ENCODE peak calls at places on chromosomes 12 and 14, in nine cellular contexts. N, R, L, C, V, A, K, E and O are unnamed samples.
A peak's percentile ranks its signal among the peaks of the same experiment; 100 is the strongest.

GRCh38 chr12:1532796-1533195 is 61.6 kb downstream of the FBXL14 start:
- DNase-seq in N (peak; percentile 43), R (no peak), L (no peak), C (no peak), V (no peak), A (no peak), K (no peak), E (no peak), O (no peak)

GRCh38 chr14:35114036-35114435 is 7.8 kb downstream of the PPP2R3C start:
- DNase-seq in N (peak; percentile 61), R (no peak), L (no peak), C (no peak), V (no peak), A (no peak), K (no peak), E (no peak), O (no peak)

GRCh38 chr14:23434488-23435219 is 806 bp downstream of the MYH7 start:
- DNase-seq in N (no peak), R (no peak), L (no peak), C (no peak), V (no peak), A (no peak), K (no peak), E (no peak), O (peak; percentile 25)

GRCh38 chr12:12859690-12860089 is 31.7 kb upstream of the GPRC5A start:
- DNase-seq in N (no peak), R (no peak), L (no peak), C (no peak), V (peak; percentile 32), A (no peak), K (no peak), E (no peak), O (no peak)

GRCh38 chr14:70086685-70087379 is 101.9 kb downstream of the SLC8A3 start:
- DNase-seq in N (peak; percentile 62), R (no peak), L (no peak), C (no peak), V (peak; percentile 49), A (no peak), K (no peak), E (no peak), O (no peak)

GRCh38 chr14:93430319-93430801 is 379 bp upstream of the UNC79 start:
- DNase-seq in N (peak; percentile 4), R (no peak), L (no peak), C (no peak), V (no peak), A (no peak), K (no peak), E (no peak), O (no peak)

GRCh38 chr14:68247867-68248266 is 428.3 kb downstream of the RAD51B start:
- DNase-seq in N (peak; percentile 43), R (no peak), L (no peak), C (no peak), V (no peak), A (no peak), K (no peak), E (no peak), O (no peak)

GRCh38 chr14:73739174-73739898 is 25.2 kb upstream of the PNMA1 start:
- DNase-seq in N (no peak), R (no peak), L (no peak), C (no peak), V (no peak), A (no peak), K (no peak), E (no peak), O (no peak)

GRCh38 chr12:2589381-2589780 is 205.4 kb upstream of the FKBP4 start:
- DNase-seq in N (no peak), R (no peak), L (no peak), C (no peak), V (no peak), A (no peak), K (no peak), E (no peak), O (no peak)

GRCh38 chr12:2586159-2587035 is 208.4 kb upstream of the FKBP4 start:
- DNase-seq in N (no peak), R (no peak), L (no peak), C (no peak), V (no peak), A (no peak), K (no peak), E (no peak), O (no peak)

GRCh38 chr12:2593045-2593444 is 201.7 kb upstream of the FKBP4 start:
- DNase-seq in N (no peak), R (no peak), L (no peak), C (no peak), V (no peak), A (no peak), K (no peak), E (no peak), O (no peak)

GRCh38 chr12:2583642-2584041 is 211.1 kb upstream of the FKBP4 start:
- DNase-seq in N (no peak), R (no peak), L (no peak), C (no peak), V (no peak), A (no peak), K (no peak), E (no peak), O (no peak)

GRCh38 chr12:2588345-2588744 is 206.4 kb upstream of the FKBP4 start:
- DNase-seq in N (no peak), R (no peak), L (no peak), C (no peak), V (no peak), A (no peak), K (no peak), E (no peak), O (no peak)
- H3K36me3 ChIP-seq in N (peaks cover 58% of the 10 kb centered on the region), R (no peaks in the 10 kb centered on the region), L (no peaks in the 10 kb centered on the region), C (no peaks in the 10 kb centered on the region), V (no peaks in the 10 kb centered on the region), A (no peaks in the 10 kb centered on the region), K (no peaks in the 10 kb centered on the region), E (no peaks in the 10 kb centered on the region), O (no peaks in the 10 kb centered on the region)

GRCh38 chr12:103769240-103769945 is 71.6 kb downstream of the NT5DC3 start:
- DNase-seq in N (no peak), R (no peak), L (no peak), C (no peak), V (no peak), A (no peak), K (no peak), E (no peak), O (no peak)

GRCh38 chr12:103772367-103773108 is 68.5 kb downstream of the NT5DC3 start:
- DNase-seq in N (no peak), R (no peak), L (no peak), C (no peak), V (no peak), A (no peak), K (no peak), E (no peak), O (no peak)

GRCh38 chr12:103771466-103771865 is 69.6 kb downstream of the NT5DC3 start:
- DNase-seq in N (peak; percentile 66), R (no peak), L (no peak), C (no peak), V (peak; percentile 41), A (no peak), K (no peak), E (peak; percentile 52), O (no peak)

GRCh38 chr12:103774977-103775560 is 66.0 kb downstream of the NT5DC3 start:
- DNase-seq in N (no peak), R (no peak), L (no peak), C (no peak), V (no peak), A (no peak), K (no peak), E (no peak), O (no peak)

DNA sequence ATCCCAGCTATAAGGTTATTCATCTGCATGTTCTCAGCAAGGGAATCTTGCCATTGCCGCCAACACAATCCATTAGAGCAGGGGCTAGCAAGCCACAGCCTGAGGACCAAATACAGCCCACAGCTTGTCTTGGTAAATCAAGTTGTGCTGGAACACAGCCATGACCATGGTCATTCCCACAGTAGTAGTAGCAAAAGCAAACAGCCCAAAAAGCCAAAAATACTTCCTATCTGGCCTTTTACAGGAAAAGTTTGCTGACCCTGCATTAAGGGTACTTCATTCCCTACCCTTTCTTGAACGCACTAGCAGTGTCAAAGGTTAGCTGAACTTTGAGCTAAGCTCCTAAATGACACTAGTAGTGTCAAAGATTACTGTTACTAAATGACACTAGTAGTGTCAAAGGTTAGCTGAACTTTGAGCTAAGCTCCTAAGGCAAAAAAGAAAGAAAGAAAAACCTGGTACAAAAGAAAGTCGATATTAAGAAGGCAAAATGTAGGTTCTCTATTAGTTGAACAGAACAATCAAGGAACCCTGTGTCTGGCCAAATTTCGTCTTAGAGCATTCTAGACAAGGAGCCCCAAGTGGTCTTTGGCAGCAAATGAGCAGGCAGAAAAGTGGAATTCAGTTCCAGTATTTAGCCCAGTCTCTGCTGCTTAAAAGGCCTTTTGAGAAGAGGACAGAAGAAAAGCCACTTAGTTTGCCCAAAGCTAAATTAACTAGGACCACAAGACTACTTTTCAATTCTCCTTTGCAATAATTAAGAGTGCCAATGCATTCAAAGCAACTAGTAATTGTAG is 67.7 kb downstream of the NT5DC3 start:
- DNase-seq in N (no peak), R (no peak), L (no peak), C (no peak), V (no peak), A (no peak), K (no peak), E (no peak), O (no peak)
- H3K36me3 ChIP-seq in N (peaks cover 54% of the 10 kb centered on the region), R (peaks cover 2% of the 10 kb centered on the region), L (peaks cover 15% of the 10 kb centered on the region), C (peaks cover 7% of the 10 kb centered on the region), V (peaks cover 3% of the 10 kb centered on the region), A (no peaks in the 10 kb centered on the region), K (peaks cover 5% of the 10 kb centered on the region), E (no peaks in the 10 kb centered on the region), O (peaks cover 5% of the 10 kb centered on the region)

GRCh38 chr14:105460616-105461015 is 14.0 kb upstream of the CRIP2 start:
- DNase-seq in N (no peak), R (no peak), L (no peak), C (no peak), V (no peak), A (no peak), K (no peak), E (no peak), O (no peak)
- H3K36me3 ChIP-seq in N (peaks cover 51% of the 10 kb centered on the region), R (no peaks in the 10 kb centered on the region), L (peaks cover 71% of the 10 kb centered on the region), C (peaks cover 9% of the 10 kb centered on the region), V (peaks cover 48% of the 10 kb centered on the region), A (no peaks in the 10 kb centered on the region), K (peaks cover 33% of the 10 kb centered on the region), E (no peaks in the 10 kb centered on the region), O (peaks cover 5% of the 10 kb centered on the region)

GRCh38 chr12:122486805-122487426 is 13.8 kb downstream of the ZCCHC8 start:
- DNase-seq in N (no peak), R (no peak), L (no peak), C (no peak), V (no peak), A (no peak), K (no peak), E (no peak), O (no peak)

GRCh38 chr12:122495258-122495657 is 5.5 kb downstream of the ZCCHC8 start:
- DNase-seq in N (no peak), R (no peak), L (no peak), C (no peak), V (no peak), A (no peak), K (no peak), E (no peak), O (no peak)

GRCh38 chr12:122489038-122489437 is 11.7 kb downstream of the ZCCHC8 start:
- DNase-seq in N (no peak), R (no peak), L (no peak), C (no peak), V (no peak), A (no peak), K (no peak), E (no peak), O (no peak)

DNA sequence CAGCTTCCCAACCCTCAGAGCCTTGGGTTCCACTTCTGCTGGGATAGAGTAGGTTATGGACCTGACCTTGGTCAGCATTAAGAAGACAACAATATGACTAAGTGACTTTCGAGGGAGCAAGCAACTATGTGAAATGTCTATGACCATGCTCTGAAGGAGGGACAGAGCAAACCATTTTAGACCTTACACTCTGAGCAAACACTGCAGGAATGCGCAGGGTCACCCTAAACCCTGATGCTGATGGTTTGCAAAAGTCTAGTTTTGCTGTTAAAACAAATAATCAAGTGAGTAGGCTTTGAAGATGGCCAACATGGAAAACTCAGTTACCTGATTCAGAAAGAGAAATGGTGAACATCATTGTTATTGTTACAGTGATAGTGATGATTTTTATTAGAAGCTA is 8.7 kb downstream of the ZCCHC8 start:
- DNase-seq in N (no peak), R (no peak), L (no peak), C (no peak), V (no peak), A (no peak), K (no peak), E (no peak), O (no peak)
- H3K36me3 ChIP-seq in N (peaks cover 71% of the 10 kb centered on the region), R (no peaks in the 10 kb centered on the region), L (peaks cover 69% of the 10 kb centered on the region), C (peaks cover 37% of the 10 kb centered on the region), V (peaks cover 49% of the 10 kb centered on the region), A (peaks cover 44% of the 10 kb centered on the region), K (peaks cover 53% of the 10 kb centered on the region), E (no peaks in the 10 kb centered on the region), O (peaks cover 46% of the 10 kb centered on the region)